ENCODE peak calls at places on chromosome 5, in ten cellular contexts. H is AG10803, O is GM10248, U is cardiac fibroblast, K is GM13977, J is cardiac muscle cell, D is fibroblast of pulmonary artery, Q is progenitor cell of endocrine pancreas, M is AG04450, G is dorsolateral prefrontal cortex. L is an unnamed sample.
A peak's percentile ranks its signal among the peaks of the same experiment; 100 is the strongest.

GRCh38 chr5:87361031-87361443 is 51.7 kb downstream of the CCNH start:
- DNase-seq in H (peak; percentile 87), O (no peak), U (peak; percentile 62), K (no peak), J (no peak), D (peak; percentile 45), Q (no peak), M (peak; percentile 16), G (no peak), L (no peak)

GRCh38 chr5:68252678-68253520 is 37.3 kb downstream of the PIK3R1 start:
- DNase-seq in H (peak; percentile 77), O (peak; percentile 49), U (peak; percentile 87), K (peak; percentile 67), J (peak; percentile 79), D (peak; percentile 85), Q (peak; percentile 33), M (peak; percentile 42), G (peak; percentile 77), L (no peak)

GRCh38 chr5:121967187-121967586 is 5.4 kb downstream of the SRFBP1 start:
- DNase-seq in H (peak; percentile 55), O (no peak), U (peak; percentile 71), K (no peak), J (no peak), D (peak; percentile 76), Q (no peak), M (no peak), G (no peak), L (no peak)

GRCh38 chr5:27708579-27708978 is 670.2 kb upstream of the CDH9 start:
- DNase-seq in H (no peak), O (no peak), U (no peak), K (no peak), J (no peak), D (peak; percentile 8), Q (no peak), M (no peak), G (no peak), L (no peak)

GRCh38 chr5:75651575-75651974 is 40.3 kb downstream of the ANKDD1B start:
- DNase-seq in H (no peak), O (no peak), U (no peak), K (no peak), J (no peak), D (no peak), Q (no peak), M (no peak), G (no peak), L (no peak)

GRCh38 chr5:62596691-62597090 is 18.1 kb downstream of the LRRC70 start:
- DNase-seq in H (no peak), O (no peak), U (no peak), K (no peak), J (no peak), D (no peak), Q (no peak), M (no peak), G (no peak), L (no peak)

GRCh38 chr5:130141689-130142320 is 237.5 kb downstream of the CHSY3 start:
- DNase-seq in H (peak; percentile 47), O (peak; percentile 8), U (peak; percentile 66), K (peak; percentile 9), J (peak; percentile 70), D (peak; percentile 69), Q (peak; percentile 11), M (peak; percentile 10), G (peak; percentile 37), L (no peak)

GRCh38 chr5:107538331-107539162 is 132.2 kb downstream of the EFNA5 start:
- DNase-seq in H (no peak), O (no peak), U (peak; percentile 29), K (no peak), J (no peak), D (no peak), Q (no peak), M (no peak), G (no peak), L (no peak)

GRCh38 chr5:128083811-128084227 is 253 bp downstream of the SLC12A2 start:
- DNase-seq in H (no peak), O (peak; percentile 70), U (peak; percentile 71), K (peak; percentile 84), J (no peak), D (no peak), Q (peak; percentile 64), M (no peak), G (no peak), L (peak; percentile 82)

GRCh38 chr5:35183243-35183955 is 46.9 kb downstream of the PRLR start:
- DNase-seq in H (peak; percentile 72), O (peak; percentile 35), U (peak; percentile 64), K (peak; percentile 44), J (peak; percentile 34), D (peak; percentile 70), Q (no peak), M (no peak), G (peak; percentile 47), L (no peak)

GRCh38 chr5:9197881-9198260 is 348.0 kb downstream of the SEMA5A start:
- DNase-seq in H (no peak), O (peak; percentile 58), U (no peak), K (peak; percentile 60), J (no peak), D (peak; percentile 18), Q (no peak), M (no peak), G (no peak), L (no peak)

GRCh38 chr5:127228540-127229184 is 61.9 kb upstream of the MEGF10 start:
- DNase-seq in H (no peak), O (peak; percentile 11), U (no peak), K (no peak), J (peak; percentile 10), D (no peak), Q (no peak), M (no peak), G (no peak), L (no peak)

GRCh38 chr5:135246923-135247795 is 151.9 kb downstream of the MACROH2A1 start:
- DNase-seq in H (peak; percentile 84), O (no peak), U (peak; percentile 89), K (no peak), J (no peak), D (peak; percentile 89), Q (no peak), M (peak; percentile 76), G (no peak), L (peak; percentile 62)

GRCh38 chr5:107950774-107951173 is 280.0 kb upstream of the EFNA5 start:
- DNase-seq in H (no peak), O (no peak), U (no peak), K (no peak), J (no peak), D (no peak), Q (no peak), M (no peak), G (no peak), L (no peak)

GRCh38 chr5:141135030-141135717 is at the start of gene PCDHB5:
- DNase-seq in H (peak; percentile 5), O (no peak), U (peak; percentile 12), K (no peak), J (peak; percentile 35), D (peak; percentile 27), Q (no peak), M (no peak), G (peak; percentile 18), L (no peak)

GRCh38 chr5:41213340-41213739 is at the start of gene C6:
- DNase-seq in H (no peak), O (no peak), U (peak; percentile 33), K (no peak), J (no peak), D (peak; percentile 11), Q (no peak), M (no peak), G (no peak), L (no peak)

DNA sequence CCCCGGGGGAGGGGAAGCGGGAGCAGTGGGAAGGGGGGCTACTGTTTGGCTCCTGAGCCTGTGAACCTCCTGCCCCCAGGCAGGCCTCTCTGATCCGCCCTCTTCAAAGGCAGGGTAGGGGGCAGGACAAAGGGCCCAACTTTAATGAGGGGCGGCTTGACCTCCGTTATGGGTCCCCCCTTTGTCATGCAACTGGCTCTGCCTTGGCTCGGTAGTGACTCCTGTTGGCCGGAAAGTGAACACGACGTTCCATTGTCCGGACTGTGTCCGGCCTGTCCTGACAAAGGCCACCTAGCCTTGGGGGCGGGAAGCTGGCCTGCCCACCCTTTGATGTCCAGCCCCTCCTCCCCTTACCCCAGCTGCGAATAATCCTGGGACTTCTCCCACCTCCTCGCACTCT is 1.3 kb downstream of the CDX1 start:
- DNase-seq in H (no peak), O (no peak), U (no peak), K (no peak), J (no peak), D (no peak), Q (no peak), M (no peak), G (no peak), L (no peak)
- TF ChIP-seq CTCF in H (no peak), O (no peak), U (peak; percentile 13), K (no peak), J (no peak), D (peak; percentile 10), Q (peak; percentile 29), M (no peak), G (no peak), L (peak; percentile 61)

GRCh38 chr5:133773247-133774202 is 161.2 kb upstream of the FSTL4 start:
- DNase-seq in H (no peak), O (no peak), U (no peak), K (no peak), J (peak; percentile 78), D (no peak), Q (no peak), M (no peak), G (no peak), L (no peak)
- TF ChIP-seq CTCF in H (no peak), O (no peak), U (no peak), K (peak; percentile 9), J (no peak), D (no peak), Q (no peak), M (no peak), G (no peak), L (no peak)

GRCh38 chr5:74542477-74542876 is 98.1 kb downstream of the ENC1 start:
- DNase-seq in H (peak; percentile 45), O (no peak), U (no peak), K (no peak), J (no peak), D (peak; percentile 26), Q (no peak), M (no peak), G (no peak), L (no peak)
- TF ChIP-seq CTCF in H (peak; percentile 28), O (no peak), U (no peak), K (no peak), J (no peak), D (no peak), Q (no peak), M (no peak), G (no peak), L (no peak)

DNA sequence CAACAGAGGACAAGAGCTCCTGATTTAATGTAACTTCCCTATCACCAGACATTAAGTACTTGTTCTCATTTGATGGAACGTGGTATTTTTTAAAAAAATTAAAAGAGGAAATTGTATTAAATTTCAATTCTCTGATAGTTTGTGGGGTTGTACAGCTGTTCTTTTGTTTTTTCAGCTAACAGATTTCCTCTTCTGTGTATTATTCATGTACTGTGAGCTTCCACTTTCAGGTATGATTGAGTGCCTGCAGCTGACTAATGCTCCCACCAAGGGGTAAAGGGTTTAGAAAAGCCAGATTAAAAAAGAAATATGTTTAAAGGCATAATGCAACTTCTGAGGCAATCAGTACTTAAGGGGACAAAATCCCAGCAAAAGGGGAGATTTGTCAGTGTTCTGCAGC is 117.7 kb upstream of the ACTBL2 start:
- DNase-seq in H (no peak), O (no peak), U (no peak), K (no peak), J (no peak), D (no peak), Q (no peak), M (no peak), G (no peak), L (no peak)
- TF ChIP-seq CTCF in H (no peak), O (no peak), U (no peak), K (no peak), J (no peak), D (no peak), Q (no peak), M (no peak), G (no peak), L (no peak)

GRCh38 chr5:171405615-171406014 is 13.8 kb upstream of the FGF18 start:
- DNase-seq in H (peak; percentile 42), O (no peak), U (peak; percentile 45), K (no peak), J (peak; percentile 53), D (peak; percentile 40), Q (no peak), M (no peak), G (no peak), L (no peak)
- TF ChIP-seq CTCF in H (peak; percentile 60), O (peak; percentile 28), U (peak; percentile 45), K (peak; percentile 24), J (peak; percentile 55), D (peak; percentile 52), Q (peak; percentile 48), M (peak; percentile 51), G (peak; percentile 33), L (peak; percentile 66)

L was measured in type B pancreatic cell.